ENCODE peak calls at places on chromosomes 4 and X, in seven cellular contexts. N is Peyer's patch, W is esophagus squamous epithelium, T is AG10803, A is left lung, H is PC-3, B is breast epithelium. Y is an unnamed sample.

GRCh38 chr4:159941076-159941475 is 838.2 kb downstream of the RAPGEF2 start:
- DNase-seq in H (no peak), B (no peak), W (no peak), N (no peak), A (no peak), T (no peak), Y (no peak)

GRCh38 chr4:110865611-110866254 is 242.9 kb upstream of the PITX2 start:
- DNase-seq in T (peak), H (no peak), W (no peak), B (no peak), N (no peak), A (no peak), Y (peak)

GRCh38 chr4:46931981-46932380 is 22.9 kb upstream of the COX7B2 start:
- DNase-seq in N (no peak), W (no peak), H (peak), A (no peak), T (no peak), B (no peak), Y (peak)

GRCh38 chr4:165700855-165701254 is 172.2 kb upstream of the TLL1 start:
- DNase-seq in T (no peak), W (no peak), N (no peak), A (no peak), B (no peak), H (peak), Y (no peak)

GRCh38 chr4:185817403-185817818 is 5.4 kb upstream of the SORBS2 start:
- DNase-seq in B (peak), N (no peak), T (no peak), W (no peak), H (no peak), A (peak), Y (no peak)

GRCh38 chrX:110086916-110087484 is 84.1 kb downstream of the TMEM164 start:
- DNase-seq in B (no peak), H (peak), W (no peak), N (no peak), A (no peak), T (peak), Y (peak)

GRCh38 chr4:87720094-87720691 is 70.1 kb downstream of the DMP1 start:
- DNase-seq in T (no peak), A (no peak), N (no peak), H (no peak), B (no peak), W (no peak), Y (no peak)

GRCh38 chr4:109434007-109434792 is 585 bp downstream of the SEC24B start:
- DNase-seq in H (peak), T (no peak), N (peak), A (no peak), W (no peak), B (no peak), Y (peak)

GRCh38 chr4:24810016-24810415 is 14.6 kb downstream of the SOD3 start:
- DNase-seq in N (no peak), W (no peak), T (no peak), H (no peak), A (no peak), B (no peak), Y (peak)

GRCh38 chrX:69033936-69034335 is 131.3 kb downstream of the PJA1 start:
- DNase-seq in N (no peak), H (no peak), W (no peak), B (no peak), A (no peak), T (no peak), Y (no peak)

GRCh38 chr4:64718091-64718490 is 308.8 kb upstream of the TECRL start:
- DNase-seq in T (no peak), W (no peak), A (no peak), B (no peak), H (peak), N (no peak), Y (no peak)

GRCh38 chr4:112348488-112349158 is 51.5 kb downstream of the ALPK1 start:
- DNase-seq in A (no peak), B (peak), W (no peak), N (no peak), H (peak), T (peak), Y (peak)
- H3K4me3 ChIP-seq in A (no peak), B (no peak), W (no peak), N (no peak), H (no peak), T (peak), Y (no peak)

GRCh38 chr4:3793545-3793944 is 27.4 kb downstream of the ADRA2C start:
- DNase-seq in H (no peak), A (peak), T (no peak), W (no peak), N (no peak), B (no peak), Y (no peak)

GRCh38 chr4:3791256-3791655 is 25.1 kb downstream of the ADRA2C start:
- DNase-seq in W (no peak), A (peak), N (no peak), T (no peak), B (no peak), H (no peak), Y (no peak)

GRCh38 chr4:3790006-3790561 is 23.9 kb downstream of the ADRA2C start:
- DNase-seq in T (no peak), W (no peak), B (no peak), N (no peak), A (peak), H (no peak), Y (no peak)

GRCh38 chr4:3791910-3792542 is 25.8 kb downstream of the ADRA2C start:
- DNase-seq in N (no peak), B (peak), A (peak), W (no peak), H (peak), T (no peak), Y (peak)

GRCh38 chr4:3792813-3793212 is 26.6 kb downstream of the ADRA2C start:
- DNase-seq in H (no peak), B (no peak), T (no peak), W (no peak), N (no peak), A (no peak), Y (no peak)
- TF ChIP-seq CTCF in H (peak), B (no peak), T (no peak), W (no peak), N (no peak), A (no peak), Y (no peak)

GRCh38 chr4:128556756-128557155 is 252.7 kb upstream of the JADE1 start:
- DNase-seq in W (no peak), N (no peak), B (no peak), T (no peak), A (no peak), H (no peak), Y (no peak)

GRCh38 chr4:128550060-128550459 is 259.4 kb upstream of the JADE1 start:
- DNase-seq in A (no peak), B (no peak), N (no peak), H (no peak), T (no peak), W (no peak), Y (no peak)

GRCh38 chr4:128551280-128551679 is 258.2 kb upstream of the JADE1 start:
- DNase-seq in W (no peak), A (no peak), N (no peak), B (no peak), H (no peak), T (no peak), Y (no peak)

GRCh38 chr4:128549636-128550035 is 259.9 kb upstream of the JADE1 start:
- DNase-seq in H (no peak), A (no peak), W (no peak), N (no peak), B (no peak), T (no peak), Y (no peak)

GRCh38 chr4:128553665-128554515 is 255.6 kb upstream of the JADE1 start:
- DNase-seq in T (no peak), A (no peak), H (peak), W (no peak), N (no peak), B (no peak), Y (no peak)
- H3K4me3 ChIP-seq in T (peak), A (peak), H (peak), W (peak), N (peak), B (peak), Y (peak)

GRCh38 chr4:118682928-118683327 is 2.3 kb upstream of the METTL14 start:
- DNase-seq in B (no peak), A (no peak), W (no peak), N (no peak), T (peak), H (peak), Y (peak)
- TF ChIP-seq CTCF in B (peak), A (no peak), W (peak), N (no peak), T (peak), H (peak), Y (peak)

GRCh38 chr4:1792158-1792831 is 798 bp upstream of the FGFR3 start:
- DNase-seq in T (no peak), N (no peak), A (no peak), W (no peak), B (no peak), H (no peak), Y (no peak)
- H3K4me3 ChIP-seq in T (no peak), N (peak), A (peak), W (peak), B (no peak), H (no peak), Y (no peak)